ENCODE peak calls at places on chromosome 3, in ten cellular contexts. One of them, this sample, is unnamed.

GRCh38 chr3:46335546-46335945 is 18.4 kb upstream of the CCR2 start:
- DNase-seq in stomach: no peak
- DNase-seq in tibial nerve: no peak
- DNase-seq in ovary: no peak
- DNase-seq in A549: no peak
- DNase-seq in suprapubic skin: no peak
- DNase-seq in transverse colon: no peak
- DNase-seq in sigmoid colon: no peak
- DNase-seq in H1: no peak
- DNase-seq in GM12878: no peak
- DNase-seq in this sample: no peak

GRCh38 chr3:138417559-138417982 is 16.8 kb upstream of the ESYT3 start:
- DNase-seq in stomach: peak
- DNase-seq in tibial nerve: peak
- DNase-seq in ovary: peak
- DNase-seq in A549: peak
- DNase-seq in suprapubic skin: peak
- DNase-seq in transverse colon: peak
- DNase-seq in sigmoid colon: peak
- DNase-seq in H1: peak
- DNase-seq in GM12878: no peak
- DNase-seq in this sample: peak

GRCh38 chr3:111338059-111338698 is 203.8 kb upstream of the CD96 start:
- DNase-seq in stomach: peak
- DNase-seq in tibial nerve: peak
- DNase-seq in ovary: no peak
- DNase-seq in A549: peak
- DNase-seq in suprapubic skin: no peak
- DNase-seq in transverse colon: peak
- DNase-seq in sigmoid colon: no peak
- DNase-seq in H1: peak
- DNase-seq in GM12878: no peak
- DNase-seq in this sample: peak

GRCh38 chr3:186717039-186717457 is at the start of gene KNG1:
- DNase-seq in stomach: no peak
- DNase-seq in tibial nerve: no peak
- DNase-seq in ovary: no peak
- DNase-seq in A549: no peak
- DNase-seq in suprapubic skin: no peak
- DNase-seq in transverse colon: no peak
- DNase-seq in sigmoid colon: no peak
- DNase-seq in H1: no peak
- DNase-seq in GM12878: no peak
- DNase-seq in this sample: no peak

GRCh38 chr3:177563381-177563780 is 366.1 kb upstream of the TBL1XR1 start:
- DNase-seq in stomach: no peak
- DNase-seq in tibial nerve: no peak
- DNase-seq in ovary: no peak
- DNase-seq in A549: no peak
- DNase-seq in suprapubic skin: no peak
- DNase-seq in transverse colon: no peak
- DNase-seq in sigmoid colon: no peak
- DNase-seq in H1: no peak
- DNase-seq in GM12878: no peak
- DNase-seq in this sample: no peak

GRCh38 chr3:123799544-123800351 is 84.4 kb downstream of the MYLK start:
- DNase-seq in stomach: no peak
- DNase-seq in tibial nerve: peak
- DNase-seq in ovary: no peak
- DNase-seq in A549: peak
- DNase-seq in suprapubic skin: no peak
- DNase-seq in transverse colon: peak
- DNase-seq in sigmoid colon: no peak
- DNase-seq in H1: no peak
- DNase-seq in GM12878: no peak
- DNase-seq in this sample: no peak

GRCh38 chr3:158337007-158337608 is 227.2 kb downstream of the RSRC1 start:
- DNase-seq in stomach: no peak
- DNase-seq in tibial nerve: no peak
- DNase-seq in ovary: no peak
- DNase-seq in A549: no peak
- DNase-seq in suprapubic skin: no peak
- DNase-seq in transverse colon: no peak
- DNase-seq in sigmoid colon: no peak
- DNase-seq in H1: no peak
- DNase-seq in GM12878: no peak
- DNase-seq in this sample: no peak

GRCh38 chr3:57910988-57911387 is 97.2 kb upstream of the FLNB start:
- DNase-seq in stomach: no peak
- DNase-seq in tibial nerve: no peak
- DNase-seq in ovary: no peak
- DNase-seq in A549: peak
- DNase-seq in suprapubic skin: no peak
- DNase-seq in transverse colon: no peak
- DNase-seq in sigmoid colon: no peak
- DNase-seq in H1: no peak
- DNase-seq in GM12878: no peak
- DNase-seq in this sample: no peak

GRCh38 chr3:179671309-179671708 is 18.5 kb downstream of the USP13 start:
- DNase-seq in stomach: no peak
- DNase-seq in tibial nerve: no peak
- DNase-seq in ovary: no peak
- DNase-seq in A549: no peak
- DNase-seq in suprapubic skin: no peak
- DNase-seq in transverse colon: no peak
- DNase-seq in sigmoid colon: no peak
- DNase-seq in H1: no peak
- DNase-seq in GM12878: no peak
- DNase-seq in this sample: no peak

GRCh38 chr3:60240558-60240957 is 1010.7 kb downstream of the FHIT start:
- DNase-seq in stomach: no peak
- DNase-seq in tibial nerve: no peak
- DNase-seq in ovary: no peak
- DNase-seq in A549: no peak
- DNase-seq in suprapubic skin: no peak
- DNase-seq in transverse colon: peak
- DNase-seq in sigmoid colon: no peak
- DNase-seq in H1: no peak
- DNase-seq in GM12878: no peak
- DNase-seq in this sample: no peak

GRCh38 chr3:24290596-24290995 is 204.1 kb downstream of the THRB start:
- DNase-seq in stomach: no peak
- DNase-seq in tibial nerve: no peak
- DNase-seq in ovary: no peak
- DNase-seq in A549: no peak
- DNase-seq in suprapubic skin: no peak
- DNase-seq in transverse colon: no peak
- DNase-seq in sigmoid colon: no peak
- DNase-seq in H1: no peak
- DNase-seq in GM12878: no peak
- DNase-seq in this sample: no peak

GRCh38 chr3:151896662-151897012 is 23.2 kb downstream of the SUCNR1 start:
- DNase-seq in stomach: no peak
- DNase-seq in tibial nerve: no peak
- DNase-seq in ovary: no peak
- DNase-seq in A549: peak
- DNase-seq in suprapubic skin: no peak
- DNase-seq in transverse colon: no peak
- DNase-seq in sigmoid colon: no peak
- DNase-seq in H1: no peak
- DNase-seq in GM12878: no peak
- DNase-seq in this sample: no peak

GRCh38 chr3:10198761-10199688 is 34.3 kb downstream of the IRAK2 start:
- DNase-seq in stomach: peak
- DNase-seq in tibial nerve: no peak
- DNase-seq in ovary: no peak
- DNase-seq in A549: peak
- DNase-seq in suprapubic skin: no peak
- DNase-seq in transverse colon: peak
- DNase-seq in sigmoid colon: no peak
- DNase-seq in H1: no peak
- DNase-seq in GM12878: peak
- DNase-seq in this sample: peak

GRCh38 chr3:188468672-188469071 is 314.7 kb downstream of the LPP start:
- DNase-seq in stomach: no peak
- DNase-seq in tibial nerve: peak
- DNase-seq in ovary: peak
- DNase-seq in A549: no peak
- DNase-seq in suprapubic skin: peak
- DNase-seq in transverse colon: peak
- DNase-seq in sigmoid colon: peak
- DNase-seq in H1: no peak
- DNase-seq in GM12878: no peak
- DNase-seq in this sample: no peak

GRCh38 chr3:107841864-107842263 is 249.0 kb downstream of the CD47 start:
- DNase-seq in stomach: no peak
- DNase-seq in tibial nerve: no peak
- DNase-seq in ovary: no peak
- DNase-seq in A549: no peak
- DNase-seq in suprapubic skin: no peak
- DNase-seq in transverse colon: no peak
- DNase-seq in sigmoid colon: no peak
- DNase-seq in H1: no peak
- DNase-seq in GM12878: no peak
- DNase-seq in this sample: no peak
- TF ChIP-seq EP300 in stomach: no peak
- TF ChIP-seq EP300 in tibial nerve: no peak
- TF ChIP-seq EP300 in ovary: no peak
- TF ChIP-seq EP300 in A549: no peak
- TF ChIP-seq EP300 in suprapubic skin: no peak
- TF ChIP-seq EP300 in transverse colon: no peak
- TF ChIP-seq EP300 in sigmoid colon: no peak
- TF ChIP-seq EP300 in H1: no peak
- TF ChIP-seq EP300 in GM12878: no peak
- TF ChIP-seq EP300 in this sample: no peak

DNA sequence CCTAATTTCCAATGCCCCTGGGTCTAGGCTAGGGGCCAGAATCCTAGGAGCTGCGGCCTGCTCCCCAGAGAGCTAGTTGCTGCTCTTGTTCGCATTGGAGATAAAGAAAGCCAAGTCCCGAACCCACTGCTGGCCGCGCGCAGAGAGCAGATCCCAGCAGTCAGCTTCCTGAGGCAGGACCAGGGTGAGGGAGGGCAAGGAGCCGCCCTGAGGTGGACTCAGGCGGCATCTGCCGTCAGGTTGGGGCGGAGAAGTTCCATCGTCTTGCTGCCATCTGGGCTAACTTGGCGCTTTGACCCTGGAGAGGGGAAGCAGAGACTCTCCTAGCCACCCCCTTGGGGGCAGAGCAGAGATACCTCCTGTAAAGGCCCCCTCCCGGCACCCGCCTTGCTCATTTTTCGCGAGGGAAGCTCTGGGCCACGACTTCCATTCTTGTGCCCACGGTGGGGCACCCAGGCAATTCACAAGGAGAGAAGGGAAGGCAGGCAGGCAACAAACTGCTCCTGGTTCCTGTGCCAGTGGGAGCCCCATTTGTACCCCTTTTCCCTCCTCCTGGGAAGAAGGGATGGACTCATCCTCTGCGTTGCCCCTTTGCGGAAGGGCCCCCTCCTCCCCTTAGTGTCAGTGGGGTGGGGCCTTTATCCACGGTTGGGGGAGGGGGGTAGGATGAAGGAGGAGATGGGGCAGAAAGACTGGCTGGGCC is 640 bp downstream of the ZIC4 start:
- DNase-seq in stomach: no peak
- DNase-seq in tibial nerve: no peak
- DNase-seq in ovary: no peak
- DNase-seq in A549: no peak
- DNase-seq in suprapubic skin: no peak
- DNase-seq in transverse colon: no peak
- DNase-seq in sigmoid colon: no peak
- DNase-seq in H1: peak
- DNase-seq in GM12878: no peak
- DNase-seq in this sample: no peak
- TF ChIP-seq EP300 in stomach: no peak
- TF ChIP-seq EP300 in tibial nerve: no peak
- TF ChIP-seq EP300 in ovary: no peak
- TF ChIP-seq EP300 in A549: no peak
- TF ChIP-seq EP300 in suprapubic skin: no peak
- TF ChIP-seq EP300 in transverse colon: no peak
- TF ChIP-seq EP300 in sigmoid colon: no peak
- TF ChIP-seq EP300 in H1: no peak
- TF ChIP-seq EP300 in GM12878: no peak
- TF ChIP-seq EP300 in this sample: no peak

GRCh38 chr3:14392231-14392630 is 10.2 kb upstream of the SLC6A6 start:
- DNase-seq in stomach: no peak
- DNase-seq in tibial nerve: no peak
- DNase-seq in ovary: no peak
- DNase-seq in A549: no peak
- DNase-seq in suprapubic skin: no peak
- DNase-seq in transverse colon: no peak
- DNase-seq in sigmoid colon: no peak
- DNase-seq in H1: no peak
- DNase-seq in GM12878: no peak
- DNase-seq in this sample: no peak

GRCh38 chr3:14391033-14391432 is 11.4 kb upstream of the SLC6A6 start:
- DNase-seq in stomach: no peak
- DNase-seq in tibial nerve: no peak
- DNase-seq in ovary: peak
- DNase-seq in A549: peak
- DNase-seq in suprapubic skin: no peak
- DNase-seq in transverse colon: no peak
- DNase-seq in sigmoid colon: peak
- DNase-seq in H1: no peak
- DNase-seq in GM12878: no peak
- DNase-seq in this sample: peak

GRCh38 chr3:14396293-14396692 is 6.1 kb upstream of the SLC6A6 start:
- DNase-seq in stomach: no peak
- DNase-seq in tibial nerve: no peak
- DNase-seq in ovary: no peak
- DNase-seq in A549: no peak
- DNase-seq in suprapubic skin: no peak
- DNase-seq in transverse colon: no peak
- DNase-seq in sigmoid colon: no peak
- DNase-seq in H1: no peak
- DNase-seq in GM12878: no peak
- DNase-seq in this sample: no peak

GRCh38 chr3:14392803-14393319 is 9.5 kb upstream of the SLC6A6 start:
- DNase-seq in stomach: no peak
- DNase-seq in tibial nerve: no peak
- DNase-seq in ovary: no peak
- DNase-seq in A549: no peak
- DNase-seq in suprapubic skin: no peak
- DNase-seq in transverse colon: no peak
- DNase-seq in sigmoid colon: no peak
- DNase-seq in H1: no peak
- DNase-seq in GM12878: no peak
- DNase-seq in this sample: no peak

GRCh38 chr3:14393440-14394111 is 8.8 kb upstream of the SLC6A6 start:
- DNase-seq in stomach: no peak
- DNase-seq in tibial nerve: no peak
- DNase-seq in ovary: peak
- DNase-seq in A549: no peak
- DNase-seq in suprapubic skin: no peak
- DNase-seq in transverse colon: no peak
- DNase-seq in sigmoid colon: no peak
- DNase-seq in H1: no peak
- DNase-seq in GM12878: no peak
- DNase-seq in this sample: no peak
- TF ChIP-seq EP300 in stomach: no peak
- TF ChIP-seq EP300 in tibial nerve: no peak
- TF ChIP-seq EP300 in ovary: no peak
- TF ChIP-seq EP300 in A549: no peak
- TF ChIP-seq EP300 in suprapubic skin: no peak
- TF ChIP-seq EP300 in transverse colon: no peak
- TF ChIP-seq EP300 in sigmoid colon: no peak
- TF ChIP-seq EP300 in H1: no peak
- TF ChIP-seq EP300 in GM12878: no peak
- TF ChIP-seq EP300 in this sample: no peak

GRCh38 chr3:168417016-168417415 is 321.3 kb upstream of the GOLIM4 start:
- DNase-seq in stomach: no peak
- DNase-seq in tibial nerve: no peak
- DNase-seq in ovary: no peak
- DNase-seq in A549: no peak
- DNase-seq in suprapubic skin: no peak
- DNase-seq in transverse colon: no peak
- DNase-seq in sigmoid colon: no peak
- DNase-seq in H1: no peak
- DNase-seq in GM12878: no peak
- DNase-seq in this sample: no peak
- TF ChIP-seq EP300 in stomach: no peak
- TF ChIP-seq EP300 in tibial nerve: no peak
- TF ChIP-seq EP300 in ovary: no peak
- TF ChIP-seq EP300 in A549: no peak
- TF ChIP-seq EP300 in suprapubic skin: no peak
- TF ChIP-seq EP300 in transverse colon: no peak
- TF ChIP-seq EP300 in sigmoid colon: no peak
- TF ChIP-seq EP300 in H1: no peak
- TF ChIP-seq EP300 in GM12878: no peak
- TF ChIP-seq EP300 in this sample: no peak

This sample was measured in K562.